ENCODE peak calls at places on chromosomes 1 and 21, in six cellular contexts. A is ELR; S is foreskin fibroblast; Q is stimulated activated CD4-positive, alpha-beta T cell treated with anti-CD3 and anti-CD28 coated beads, TNF-alpha, amount 100 ng/mL, for 48 hours; G is activated naive CD8-positive, alpha-beta T cell treated with anti-CD3 and anti-CD28 coated beads, Interleukin-2, amount 50 U/mL, for 24 hours; J is transverse colon. U is an unnamed sample.

GRCh38 chr1:119679223-119679622 is 31.2 kb upstream of the ZNF697 start:
- DNase-seq in G (no peak), A (no peak), J (no peak), Q (no peak), S (no peak), U (no peak)

GRCh38 chr1:31064685-31065309 is 720 bp downstream of the PUM1 start:
- DNase-seq in J (peak; percentile 23), A (peak; percentile 46), S (no peak), G (no peak), Q (no peak), U (peak; percentile 28)

GRCh38 chr1:27418326-27418761 is 25.9 kb downstream of the GPR3 start:
- DNase-seq in Q (peak; percentile 45), S (peak; percentile 95), J (peak; percentile 64), G (peak; percentile 60), A (peak; percentile 91), U (peak; percentile 81)

GRCh38 chr1:92736395-92736794 is 48.5 kb downstream of the EVI5 start:
- DNase-seq in J (no peak), A (peak; percentile 23), Q (no peak), G (no peak), S (no peak), U (no peak)

GRCh38 chr1:186762653-186763052 is 66.1 kb upstream of the PLA2G4A start:
- DNase-seq in Q (no peak), G (no peak), J (no peak), S (no peak), A (peak; percentile 34), U (no peak)

GRCh38 chr1:213914351-213914750 is 73.4 kb upstream of the PROX1 start:
- DNase-seq in J (no peak), A (no peak), S (no peak), G (no peak), Q (no peak), U (no peak)

GRCh38 chr1:218171302-218171893 is 113.7 kb upstream of the RRP15 start:
- DNase-seq in A (peak; percentile 61), S (peak; percentile 19), Q (no peak), J (no peak), G (no peak), U (no peak)

GRCh38 chr21:27571706-27572105 is 604.8 kb upstream of the ADAMTS5 start:
- DNase-seq in G (no peak), Q (no peak), S (peak; percentile 67), A (peak; percentile 89), J (no peak), U (no peak)

GRCh38 chr1:222928212-222928611 is 113.4 kb downstream of the DISP1 start:
- DNase-seq in G (no peak), A (peak; percentile 24), S (peak; percentile 39), J (peak; percentile 30), Q (no peak), U (peak; percentile 44)

GRCh38 chr1:45258059-45258650 is 51.8 kb upstream of the ZSWIM5 start:
- DNase-seq in S (no peak), G (no peak), Q (no peak), J (no peak), A (no peak), U (no peak)

GRCh38 chr1:42674214-42674613 is 8.0 kb upstream of the YBX1 start:
- DNase-seq in A (no peak), J (no peak), S (peak; percentile 18), G (no peak), Q (no peak), U (no peak)

GRCh38 chr1:56590520-56591011 is 11.2 kb upstream of the PLPP3 start:
- DNase-seq in S (no peak), Q (no peak), J (no peak), G (no peak), A (no peak), U (no peak)

GRCh38 chr1:25948641-25949040 is 42.4 kb upstream of the STMN1 start:
- DNase-seq in A (no peak), J (no peak), G (no peak), S (no peak), Q (no peak), U (no peak)